ENCODE peak calls at places on chromosomes 1 and 21, in seven cellular contexts. G is aorta; L is stimulated activated CD4-positive, alpha-beta T cell treated with anti-CD3 and anti-CD28 coated beads, Interleukin-1b, Interleukin-23, amount 100 ng/mL, for 4 hours; H is A549; M is cardiac fibroblast; J is HTR-8/SVneo; Z is stimulated activated CD8-positive, alpha-beta memory T cell treated with anti-CD3 and anti-CD28 coated beads, Interleukin-4, amount 100 ng/mL, for 1 hour. N is an unnamed sample.

GRCh38 chr1:234114648-234115307 is 210.3 kb downstream of the SLC35F3 start:
- DNase-seq in Z (no peak), H (peak), G (no peak), J (peak), L (no peak), M (peak), N (peak)

GRCh38 chr1:44221793-44222192 is 8.5 kb downstream of the DMAP1 start:
- DNase-seq in M (no peak), Z (no peak), J (no peak), L (no peak), G (no peak), H (no peak), N (no peak)

GRCh38 chr1:208988811-208989222 is 594.7 kb upstream of the CAMK1G start:
- DNase-seq in L (no peak), J (peak), G (no peak), Z (no peak), H (no peak), M (peak), N (no peak)

GRCh38 chr1:213335084-213335483 is 284.0 kb downstream of the RPS6KC1 start:
- DNase-seq in Z (no peak), M (no peak), L (no peak), J (no peak), H (no peak), G (no peak), N (no peak)

GRCh38 chr1:43454270-43455011 is 710 bp upstream of the HYI start:
- DNase-seq in L (peak), J (peak), H (no peak), M (peak), Z (peak), G (peak), N (peak)

GRCh38 chr1:244137725-244138124 is 86.6 kb downstream of the ZBTB18 start:
- DNase-seq in J (no peak), L (no peak), H (no peak), M (no peak), G (no peak), Z (no peak), N (no peak)

GRCh38 chr21:34890258-34890723 is 158.8 kb downstream of the RUNX1 start:
- DNase-seq in L (no peak), M (no peak), H (no peak), Z (no peak), G (no peak), J (no peak), N (no peak)

GRCh38 chr21:42565886-42566523 is 52.4 kb downstream of the SLC37A1 start:
- DNase-seq in H (no peak), L (no peak), G (peak), Z (no peak), M (no peak), J (no peak), N (no peak)

GRCh38 chr21:34990842-34991241 is 58.3 kb downstream of the RUNX1 start:
- DNase-seq in J (no peak), G (no peak), Z (no peak), M (no peak), H (no peak), L (no peak), N (no peak)

GRCh38 chr1:97010865-97011264 is 289.3 kb downstream of the PTBP2 start:
- DNase-seq in M (no peak), J (no peak), H (no peak), Z (no peak), G (no peak), L (no peak), N (no peak)

GRCh38 chr1:19799877-19800804 is at the start of gene TMCO4:
- DNase-seq in G (peak), J (peak), M (peak), H (peak), Z (peak), L (peak), N (no peak)

GRCh38 chr1:98201640-98202039 is 280.8 kb upstream of the DPYD start:
- DNase-seq in Z (no peak), L (no peak), J (no peak), G (no peak), H (no peak), M (peak), N (no peak)

GRCh38 chr1:36350659-36351171 is 27.3 kb upstream of the EVA1B start:
- DNase-seq in J (peak), L (no peak), H (peak), M (peak), Z (peak), G (peak), N (no peak)

GRCh38 chr1:27342778-27343638 is 1.2 kb downstream of the SYTL1 start:
- DNase-seq in G (no peak), J (no peak), H (no peak), M (no peak), L (peak), Z (peak), N (no peak)

GRCh38 chr1:32925360-32926142 is 24.4 kb upstream of the TMEM54 start:
- DNase-seq in M (no peak), Z (no peak), L (no peak), H (no peak), J (no peak), G (no peak), N (no peak)

GRCh38 chr21:16186742-16187141 is 457.0 kb downstream of the USP25 start:
- DNase-seq in M (no peak), J (no peak), H (no peak), L (no peak), G (no peak), Z (no peak), N (no peak)

GRCh38 chr1:95017775-95018174 is 55.0 kb downstream of the ALG14 start:
- DNase-seq in H (no peak), Z (no peak), G (no peak), L (no peak), M (no peak), J (no peak), N (no peak)

GRCh38 chr1:106995970-106996369 is 60.5 kb upstream of the PRMT6 start:
- DNase-seq in J (no peak), Z (no peak), L (no peak), M (no peak), H (no peak), G (no peak), N (no peak)

GRCh38 chr1:225209153-225209552 is 218.7 kb downstream of the LBR start:
- DNase-seq in J (no peak), H (no peak), M (no peak), Z (no peak), L (no peak), G (no peak), N (no peak)